ENCODE peak calls at places on chromosomes 1 and 21, in four cellular contexts. O is lower lobe of right lung, F is mucosa of descending colon, I is PC-3. D is an unnamed sample.

GRCh38 chr1:32221581-32221979 is 573 bp downstream of the TMEM234 start:
- DNase-seq in O (no peak), I (no peak), F (no peak), D (no peak)

GRCh38 chr21:45982256-45982757 is 737 bp downstream of the COL6A1 start:
- DNase-seq in I (peak), O (peak), F (peak), D (no peak)

GRCh38 chr1:24438423-24438901 is 22.9 kb downstream of the NIPAL3 start:
- DNase-seq in F (no peak), O (no peak), I (no peak), D (no peak)

GRCh38 chr21:41960386-41960785 is 6.6 kb upstream of the C2CD2 start:
- DNase-seq in O (no peak), I (no peak), F (no peak), D (no peak)

GRCh38 chr21:15422761-15423160 is 307.0 kb upstream of the USP25 start:
- DNase-seq in O (no peak), I (peak), F (no peak), D (no peak)

GRCh38 chr21:28378026-28378425 is 614.7 kb downstream of the LTN1 start:
- DNase-seq in I (no peak), F (no peak), O (no peak), D (no peak)

GRCh38 chr1:203625623-203626189 is 926 bp upstream of the ATP2B4 start:
- DNase-seq in O (no peak), F (no peak), I (peak), D (peak)

GRCh38 chr1:151947140-151947539 is 37.8 kb upstream of the THEM4 start:
- DNase-seq in I (peak), O (no peak), F (no peak), D (no peak)

GRCh38 chr1:159054427-159054826 is 22.1 kb downstream of the AIM2 start:
- DNase-seq in F (no peak), O (no peak), I (no peak), D (no peak)

GRCh38 chr21:35027558-35028450 is 21.3 kb downstream of the RUNX1 start:
- DNase-seq in F (no peak), O (no peak), I (no peak), D (no peak)

GRCh38 chr21:41507521-41508414 is at the start of gene TMPRSS2:
- DNase-seq in I (peak), F (peak), O (peak), D (no peak)

GRCh38 chr21:34933609-34934345 is 115.3 kb downstream of the RUNX1 start:
- DNase-seq in O (no peak), I (no peak), F (no peak), D (peak)

GRCh38 chr1:42680921-42681683 is 1.1 kb upstream of the YBX1 start:
- DNase-seq in F (peak), O (no peak), I (peak), D (peak)

GRCh38 chr1:44802306-44803061 is 2.3 kb downstream of the PLK3 start:
- DNase-seq in I (no peak), O (peak), F (peak), D (no peak)

GRCh38 chr1:174005032-174005431 is 17.1 kb downstream of the RC3H1 start:
- DNase-seq in O (no peak), F (no peak), I (no peak), D (peak)

GRCh38 chr21:37153193-37153934 is 80.3 kb downstream of the TTC3 start:
- DNase-seq in I (peak), F (no peak), O (no peak), D (no peak)

GRCh38 chr1:165816801-165817497 is 10.5 kb upstream of the UCK2 start:
- DNase-seq in O (no peak), I (no peak), F (no peak), D (no peak)

GRCh38 chr1:117584181-117584580 is 21.7 kb upstream of the TENT5C start:
- DNase-seq in F (no peak), I (no peak), O (no peak), D (no peak)

GRCh38 chr1:212124891-212125582 is 89.5 kb downstream of the DTL start:
- DNase-seq in I (no peak), F (peak), O (no peak), D (no peak)

GRCh38 chr1:203556047-203556851 is 62.3 kb downstream of the OPTC start:
- DNase-seq in I (no peak), F (peak), O (no peak), D (no peak)

GRCh38 chr1:55634516-55634915 is 419.4 kb upstream of the USP24 start:
- DNase-seq in I (no peak), F (no peak), O (no peak), D (no peak)

GRCh38 chr1:237154173-237154572 is 112.2 kb downstream of the RYR2 start:
- DNase-seq in I (no peak), O (no peak), F (no peak), D (no peak)

DNA sequence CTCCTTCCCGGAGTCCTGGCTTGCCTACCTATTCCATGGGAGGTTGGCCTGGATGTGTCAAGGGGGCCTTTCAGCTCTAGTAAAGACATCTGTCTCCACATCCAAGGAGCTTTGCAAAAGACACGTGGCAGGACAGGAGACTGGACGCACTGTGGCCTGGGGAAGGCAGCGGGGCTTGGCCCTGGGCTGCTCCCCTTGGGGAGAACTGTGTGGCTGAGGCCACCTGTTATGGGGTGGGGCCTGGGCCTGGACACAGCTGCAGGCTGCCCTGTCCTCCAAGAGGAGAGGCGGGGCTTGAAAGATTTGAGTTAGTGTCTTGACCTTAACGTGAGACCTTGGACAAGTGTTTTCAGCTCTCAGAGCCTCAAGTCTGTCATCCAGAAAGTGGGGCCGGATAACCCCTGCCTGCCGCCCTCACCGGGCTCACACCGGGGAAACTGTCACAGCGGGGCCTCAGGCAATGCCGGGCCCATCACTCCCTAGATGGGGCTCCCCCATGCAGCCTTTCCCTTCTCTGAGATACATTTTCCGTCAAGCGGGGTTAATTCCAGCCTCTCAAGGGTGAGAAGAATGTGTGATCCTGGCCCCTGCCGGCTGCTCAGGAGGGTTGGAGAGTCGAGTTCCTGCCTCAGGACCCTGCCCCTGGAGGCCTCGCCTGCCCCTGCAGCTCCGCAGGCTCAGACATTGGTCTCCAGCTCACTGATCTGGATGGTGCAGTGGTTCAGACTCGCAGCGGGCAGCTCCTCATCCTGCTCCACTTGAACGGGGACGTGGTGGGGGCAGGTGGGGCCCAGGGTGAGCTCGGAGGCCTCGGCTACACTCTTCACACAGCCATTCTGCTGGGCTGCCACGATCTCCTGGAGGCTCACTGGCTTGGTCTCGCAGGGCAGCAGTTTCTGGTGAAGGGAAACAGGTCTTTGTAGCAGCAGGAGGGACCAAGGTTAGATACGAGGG is 25.6 kb downstream of the PODN start:
- DNase-seq in F (no peak), O (no peak), I (no peak), D (no peak)
- TF ChIP-seq CTCF in F (no peak), O (no peak), I (no peak), D (no peak)

GRCh38 chr1:21590906-21591301 is 78.3 kb downstream of the RAP1GAP start:
- DNase-seq in F (no peak), O (no peak), I (no peak), D (no peak)

GRCh38 chr1:21592086-21592865 is 76.9 kb downstream of the RAP1GAP start:
- DNase-seq in F (no peak), O (no peak), I (no peak), D (no peak)

GRCh38 chr1:21594935-21595897 is 73.9 kb downstream of the RAP1GAP start:
- DNase-seq in O (peak), I (peak), F (peak), D (peak)

GRCh38 chr1:21594495-21594894 is 74.7 kb downstream of the RAP1GAP start:
- DNase-seq in F (no peak), I (peak), O (no peak), D (no peak)

DNA sequence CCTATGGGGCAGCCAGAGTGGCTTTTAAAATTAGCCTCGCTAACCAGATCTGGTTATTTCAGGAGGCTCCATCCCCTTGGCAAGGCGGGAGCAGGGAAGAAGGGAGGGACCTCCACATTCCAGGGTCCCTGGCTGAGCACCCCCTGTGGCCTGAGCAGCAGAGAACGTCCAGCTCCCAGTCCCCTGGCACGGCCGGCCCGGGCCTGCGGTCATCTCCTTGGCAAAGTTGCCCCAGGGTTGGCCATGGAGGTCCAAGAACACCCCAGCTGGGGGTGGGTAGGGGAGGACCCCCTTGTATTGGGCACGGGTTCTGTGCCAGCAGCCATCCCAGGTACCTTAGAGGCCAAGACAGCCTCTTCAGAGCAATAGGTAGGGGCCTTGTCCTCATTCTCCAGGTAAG is 75.9 kb downstream of the RAP1GAP start:
- DNase-seq in O (no peak), I (no peak), F (no peak), D (no peak)
- H3K4me3 ChIP-seq in O (no peak), I (no peak), F (no peak), D (no peak)

GRCh38 chr1:157136133-157136532 is 2.1 kb downstream of the ETV3 start:
- DNase-seq in O (no peak), F (no peak), I (no peak), D (no peak)
- TF ChIP-seq CTCF in O (no peak), F (no peak), I (peak), D (no peak)

DNA sequence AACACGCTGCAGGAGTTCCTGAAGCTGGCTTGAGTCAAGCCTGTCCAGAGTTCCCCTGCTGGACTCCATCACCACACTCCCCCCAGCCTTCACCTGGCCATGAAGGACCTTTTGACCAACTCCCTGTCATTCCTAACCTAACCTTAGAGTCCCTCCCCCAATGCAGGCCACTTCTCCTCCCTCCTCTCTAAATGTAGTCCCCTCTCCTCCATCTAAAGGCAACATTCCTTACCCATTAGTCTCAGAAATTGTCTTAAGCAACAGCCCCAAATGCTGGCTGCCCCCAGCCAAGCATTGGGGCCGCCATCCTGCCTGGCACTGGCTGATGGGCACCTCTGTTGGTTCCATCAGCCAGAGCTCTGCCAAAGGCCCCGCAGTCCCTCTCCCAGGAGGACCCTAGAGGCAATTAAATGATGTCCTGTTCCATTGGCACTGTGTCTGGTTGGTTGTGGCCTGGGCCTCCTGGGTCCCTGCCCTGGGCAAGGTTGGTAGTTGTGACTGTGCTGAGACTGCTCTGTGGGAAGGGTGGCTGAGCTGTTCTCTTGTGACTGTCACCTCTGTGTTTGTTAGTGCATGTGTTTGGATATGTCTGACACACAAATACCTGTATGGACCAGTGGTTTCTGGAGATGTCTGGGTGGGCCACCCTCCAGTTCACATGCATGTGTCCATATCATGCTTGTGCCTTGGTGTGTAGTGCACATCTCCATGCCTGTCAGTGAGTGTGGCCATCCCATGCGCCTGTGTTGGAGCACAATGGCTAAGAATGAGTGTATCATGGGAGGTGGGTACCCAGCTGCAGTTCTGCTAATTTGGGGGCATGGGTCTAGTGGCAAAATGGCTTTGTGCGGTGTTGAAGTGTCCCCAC is 1.4 kb downstream of the SH3BGRL3 start:
- DNase-seq in I (no peak), O (no peak), F (no peak), D (no peak)
- H3K4me3 ChIP-seq in I (peak), O (peak), F (no peak), D (no peak)

GRCh38 chr1:232329103-232329788 is 300.7 kb downstream of the SIPA1L2 start:
- DNase-seq in I (no peak), F (no peak), O (no peak), D (no peak)
- TF ChIP-seq CTCF in I (no peak), F (no peak), O (no peak), D (no peak)

DNA sequence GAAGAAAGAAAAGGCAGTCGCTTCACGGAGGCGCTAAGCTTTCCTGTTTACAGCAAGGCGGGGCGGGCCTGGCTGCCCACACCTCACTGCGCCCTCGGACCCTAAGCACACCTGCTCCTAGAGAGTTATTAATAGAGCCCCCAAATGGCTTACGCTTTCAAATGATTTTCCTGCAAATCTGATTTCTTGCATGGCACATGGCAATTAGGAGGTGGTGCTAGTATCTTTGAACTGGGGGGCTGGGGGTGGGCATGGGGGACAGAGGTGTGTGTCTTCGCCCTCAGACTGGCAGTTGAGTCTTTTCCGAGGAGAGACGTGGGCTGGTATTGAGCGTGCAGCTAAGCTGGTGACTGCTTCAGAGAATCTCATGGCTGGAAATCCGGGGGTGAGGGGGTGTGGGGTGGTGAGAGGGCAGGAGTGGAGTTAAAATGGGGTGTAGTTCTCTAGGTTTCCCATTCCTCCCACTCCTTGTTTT is 1.3 kb downstream of the S1PR1 start:
- DNase-seq in F (no peak), O (peak), I (no peak), D (peak)
- H3K4me3 ChIP-seq in F (no peak), O (peak), I (peak), D (peak)

DNA sequence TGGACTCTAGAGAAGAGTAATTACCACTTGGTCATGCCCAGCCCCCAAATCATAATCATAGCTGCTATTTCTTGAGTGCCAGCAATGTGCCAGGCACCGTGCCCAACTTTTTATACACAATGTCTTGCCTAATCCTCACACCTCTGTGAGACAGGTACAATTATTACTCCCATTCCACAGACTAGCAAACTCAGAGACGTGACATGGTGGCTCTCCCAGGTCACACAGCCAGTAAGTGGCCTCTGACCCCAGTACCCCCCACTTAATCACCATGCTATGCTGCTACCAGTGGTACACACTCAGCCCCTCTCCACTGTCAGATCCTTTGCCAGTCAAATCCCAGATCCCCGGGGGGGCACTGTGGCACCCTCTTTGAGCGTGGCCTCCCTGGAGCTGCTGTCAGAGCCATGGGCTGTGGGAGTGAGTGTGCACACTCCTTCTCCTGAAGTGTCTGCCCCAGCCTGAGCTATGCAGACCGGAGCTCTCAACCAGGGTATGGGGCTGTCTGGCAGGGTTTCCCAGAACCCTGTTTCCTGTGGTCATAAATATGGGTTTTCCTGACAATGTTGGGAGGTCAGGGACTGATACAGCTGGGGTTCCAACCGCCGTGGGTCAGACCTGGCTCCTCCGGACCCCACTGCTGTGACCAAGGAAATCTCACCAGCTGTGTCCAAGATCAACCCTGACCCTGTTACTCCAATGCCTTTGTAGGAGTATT is 51.8 kb downstream of the LACTBL1 start:
- DNase-seq in O (peak), F (no peak), I (no peak), D (no peak)
- TF ChIP-seq CTCF in O (no peak), F (no peak), I (no peak), D (no peak)

GRCh38 chr21:30033441-30033840 is 93.6 kb upstream of the GRIK1 start:
- DNase-seq in F (no peak), O (no peak), I (no peak), D (no peak)
- H3K4me3 ChIP-seq in F (no peak), O (no peak), I (no peak), D (no peak)

DNA sequence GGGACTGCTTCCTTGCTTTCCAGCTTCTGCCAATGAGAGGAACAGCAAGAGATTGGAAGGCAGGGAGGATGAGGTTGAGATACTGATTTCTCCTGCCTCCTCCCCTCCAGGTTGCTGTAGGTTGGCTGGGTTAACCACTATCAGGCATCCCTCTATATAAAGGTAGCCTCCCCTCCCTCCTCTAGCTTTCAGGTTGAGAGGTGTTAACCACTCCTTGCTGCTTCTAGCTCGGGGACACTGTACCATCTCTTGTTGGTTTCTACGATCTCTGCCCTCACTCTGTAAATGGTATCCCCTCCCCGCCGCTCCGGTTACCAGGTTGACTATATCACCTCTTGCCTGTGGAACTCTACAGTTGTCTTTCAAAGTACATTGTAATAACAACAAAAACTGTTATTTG is 16.7 kb downstream of the LPAR3 start:
- DNase-seq in F (no peak), I (no peak), O (no peak), D (no peak)
- TF ChIP-seq CTCF in F (no peak), I (no peak), O (no peak), D (no peak)

D was measured in GM12865.